ENCODE peak calls at places on chromosome 13, in nine cellular contexts. S is central memory CD8-positive, alpha-beta T cell; F is heart right ventricle; A is T-helper 2 cell; Y is A172; U is LoVo; H is immature natural killer cell; W is neural crest cell; Z is activated T-helper 9 cell treated with anti-CD3 and anti-CD28 coated beads, Interleukin-2, amount 50 U/mL, for 16 hours. K is an unnamed sample.

GRCh38 chr13:43307921-43308433 is 284.6 kb downstream of the DNAJC15 start:
- DNase-seq in S (no peak), F (peak; percentile 80), A (no peak), Y (peak; percentile 78), U (no peak), H (no peak), W (no peak), Z (no peak), K (peak; percentile 54)

GRCh38 chr13:34035676-34036325 is 217.9 kb downstream of the RFC3 start:
- DNase-seq in S (no peak), F (no peak), A (no peak), Y (peak; percentile 15), U (no peak), H (no peak), W (no peak), Z (no peak), K (no peak)

GRCh38 chr13:41299316-41300094 is 11.6 kb upstream of the NAA16 start:
- DNase-seq in S (no peak), F (no peak), A (no peak), Y (no peak), U (no peak), H (no peak), W (no peak), Z (no peak), K (no peak)

GRCh38 chr13:81609335-81609734 is 1268.4 kb upstream of the SPRY2 start:
- DNase-seq in S (no peak), F (no peak), A (no peak), Y (no peak), U (no peak), H (no peak), W (no peak), Z (no peak), K (no peak)

GRCh38 chr13:94020833-94021232 is 458.6 kb downstream of the DCT start:
- DNase-seq in S (no peak), F (no peak), A (no peak), Y (peak; percentile 60), U (no peak), H (no peak), W (no peak), Z (no peak), K (no peak)

GRCh38 chr13:61410669-61411297 is 4.9 kb downstream of the PCDH20 start:
- DNase-seq in S (no peak), F (no peak), A (no peak), Y (no peak), U (peak; percentile 34), H (no peak), W (no peak), Z (no peak), K (peak; percentile 12)

GRCh38 chr13:47326061-47326460 is 429.2 kb upstream of the HTR2A start:
- DNase-seq in S (no peak), F (no peak), A (no peak), Y (no peak), U (no peak), H (no peak), W (no peak), Z (no peak), K (no peak)

GRCh38 chr13:43263047-43263446 is 239.7 kb downstream of the DNAJC15 start:
- DNase-seq in S (no peak), F (no peak), A (no peak), Y (no peak), U (no peak), H (no peak), W (no peak), Z (no peak), K (no peak)

GRCh38 chr13:70237131-70237530 is 128.9 kb upstream of the KLHL1 start:
- DNase-seq in S (no peak), F (no peak), A (no peak), Y (peak; percentile 21), U (no peak), H (no peak), W (no peak), Z (no peak), K (no peak)

GRCh38 chr13:91595677-91596076 is 197.3 kb downstream of the GPC5 start:
- DNase-seq in S (no peak), F (no peak), A (no peak), Y (no peak), U (no peak), H (no peak), W (no peak), Z (no peak), K (no peak)

GRCh38 chr13:50678464-50679162 is 164.9 kb downstream of the DLEU7 start:
- DNase-seq in S (no peak), F (no peak), A (no peak), Y (peak; percentile 93), U (peak; percentile 30), H (peak; percentile 43), W (no peak), Z (no peak), K (no peak)

GRCh38 chr13:82614086-82614485 is 1268.2 kb downstream of the SLITRK1 start:
- DNase-seq in S (no peak), F (no peak), A (no peak), Y (no peak), U (no peak), H (no peak), W (no peak), Z (no peak), K (no peak)

GRCh38 chr13:111508902-111509509 is 188.6 kb downstream of the TEX29 start:
- DNase-seq in S (no peak), F (no peak), A (no peak), Y (no peak), U (no peak), H (no peak), W (no peak), Z (no peak), K (no peak)

GRCh38 chr13:34076943-34077703 is 259.2 kb downstream of the RFC3 start:
- DNase-seq in S (no peak), F (no peak), A (no peak), Y (peak; percentile 36), U (peak; percentile 53), H (no peak), W (no peak), Z (no peak), K (peak; percentile 62)

GRCh38 chr13:90414691-90415596 is 932.5 kb upstream of the MIR17HG start:
- DNase-seq in S (no peak), F (no peak), A (no peak), Y (peak; percentile 77), U (peak; percentile 2), H (no peak), W (no peak), Z (no peak), K (no peak)

GRCh38 chr13:43895940-43896339 is 16.2 kb downstream of the LACC1 start:
- DNase-seq in S (no peak), F (no peak), A (no peak), Y (no peak), U (no peak), H (no peak), W (no peak), Z (no peak), K (no peak)

GRCh38 chr13:112871742-112872141 is 97.3 kb upstream of the MCF2L start:
- DNase-seq in S (no peak), F (no peak), A (no peak), Y (no peak), U (no peak), H (no peak), W (no peak), Z (no peak), K (no peak)

GRCh38 chr13:40588101-40588500 is 78.3 kb downstream of the FOXO1 start:
- DNase-seq in S (no peak), F (no peak), A (no peak), Y (no peak), U (no peak), H (no peak), W (no peak), Z (no peak), K (no peak)

GRCh38 chr13:36875431-36875830 is 44.6 kb downstream of the SMAD9 start:
- DNase-seq in S (no peak), F (no peak), A (no peak), Y (no peak), U (no peak), H (no peak), W (no peak), Z (no peak), K (no peak)

GRCh38 chr13:78133511-78133910 is 214.9 kb upstream of the EDNRB start:
- DNase-seq in S (no peak), F (no peak), A (no peak), Y (no peak), U (no peak), H (no peak), W (no peak), Z (no peak), K (no peak)

GRCh38 chr13:107713314-107713713 is 502.0 kb downstream of the LIG4 start:
- DNase-seq in S (no peak), F (no peak), A (no peak), Y (no peak), U (no peak), H (no peak), W (no peak), Z (no peak), K (no peak)

GRCh38 chr13:51818276-51818675 is 14.3 kb upstream of the DHRS12 start:
- DNase-seq in S (no peak), F (no peak), A (no peak), Y (no peak), U (no peak), H (no peak), W (no peak), Z (no peak), K (no peak)

GRCh38 chr13:51761638-51762350 is 42.2 kb downstream of the DHRS12 start:
- DNase-seq in S (no peak), F (peak; percentile 35), A (no peak), Y (no peak), U (no peak), H (no peak), W (no peak), Z (no peak), K (no peak)

GRCh38 chr13:41289463-41289881 is 21.6 kb upstream of the NAA16 start:
- DNase-seq in S (no peak), F (no peak), A (no peak), Y (no peak), U (no peak), H (no peak), W (no peak), Z (no peak), K (no peak)